ENCODE peak calls at places on chromosomes 7 and 10, in four cellular contexts. Y is GM03348, N is endothelial cell, D is HCEC 1CT. Z is an unnamed sample.

GRCh38 chr10:86366033-86366901 is at the start of gene GRID1:
- DNase-seq in D (no peak), N (peak), Y (peak), Z (peak)

GRCh38 chr10:88984525-88984924 is 6.1 kb upstream of the FAS start:
- DNase-seq in D (no peak), Y (no peak), N (no peak), Z (no peak)

GRCh38 chr10:98055875-98056516 is 25.6 kb upstream of the CRTAC1 start:
- DNase-seq in N (peak), D (no peak), Y (no peak), Z (peak)

GRCh38 chr10:124721295-124722052 is 22.7 kb downstream of the FAM53B start:
- DNase-seq in Y (no peak), D (no peak), N (no peak), Z (no peak)

GRCh38 chr7:45642044-45642443 is 67.9 kb downstream of the ADCY1 start:
- DNase-seq in Y (no peak), D (no peak), N (no peak), Z (no peak)

GRCh38 chr10:33025910-33026309 is 67.9 kb upstream of the ITGB1 start:
- DNase-seq in D (no peak), N (no peak), Y (no peak), Z (no peak)

GRCh38 chr10:70513848-70514309 is 35.3 kb downstream of the PALD1 start:
- DNase-seq in N (no peak), Y (no peak), D (no peak), Z (peak)

GRCh38 chr7:99219985-99220384 is 12.1 kb upstream of the KPNA7 start:
- DNase-seq in D (no peak), Y (no peak), N (no peak), Z (no peak)

GRCh38 chr7:45680776-45681175 is 106.6 kb downstream of the ADCY1 start:
- DNase-seq in D (no peak), Y (no peak), N (no peak), Z (no peak)

GRCh38 chr7:88233828-88234227 is 14.0 kb upstream of the SRI start:
- DNase-seq in D (no peak), N (no peak), Y (no peak), Z (no peak)

GRCh38 chr7:106844286-106844997 is 20.6 kb upstream of the PIK3CG start:
- DNase-seq in D (no peak), Y (no peak), N (no peak), Z (no peak)

GRCh38 chr10:70890917-70891431 is 2.6 kb upstream of the PCBD1 start:
- DNase-seq in Y (no peak), N (no peak), D (no peak), Z (peak)

GRCh38 chr7:42495251-42495650 is 258.2 kb upstream of the GLI3 start:
- DNase-seq in N (no peak), Y (peak), D (peak), Z (no peak)

GRCh38 chr7:41205600-41205999 is 497.3 kb downstream of the INHBA start:
- DNase-seq in N (no peak), D (no peak), Y (no peak), Z (no peak)

GRCh38 chr7:116579835-116580234 is 55.0 kb downstream of the CAV1 start:
- DNase-seq in Y (no peak), D (no peak), N (no peak), Z (no peak)

GRCh38 chr10:61971016-61971350 is 69.5 kb downstream of the ARID5B start:
- DNase-seq in N (no peak), Y (no peak), D (no peak), Z (no peak)

GRCh38 chr10:47458466-47459154 is 25.3 kb downstream of the ANXA8 start:
- DNase-seq in D (peak), Y (peak), N (no peak), Z (no peak)

GRCh38 chr10:96289218-96289910 is 14.9 kb upstream of the DNTT start:
- DNase-seq in Y (no peak), N (no peak), D (no peak), Z (no peak)

GRCh38 chr10:29946953-29947700 is 112.3 kb downstream of the JCAD start:
- DNase-seq in D (peak), N (no peak), Y (peak), Z (no peak)

GRCh38 chr10:13939391-13939790 is 352.6 kb downstream of the PRPF18 start:
- DNase-seq in N (no peak), D (peak), Y (peak), Z (no peak)

GRCh38 chr7:90312745-90313144 is 8.4 kb downstream of the FAM237B start:
- DNase-seq in N (no peak), D (no peak), Y (peak), Z (no peak)

GRCh38 chr10:74189999-74190421 is 39.0 kb downstream of the ADK start:
- DNase-seq in Y (peak), N (no peak), D (peak), Z (no peak)

GRCh38 chr10:133151528-133151927 is 8.5 kb upstream of the KNDC1 start:
- DNase-seq in N (no peak), D (no peak), Y (no peak), Z (peak)

GRCh38 chr7:142749218-142749993 is at the start of gene PRSS1:
- DNase-seq in Y (no peak), D (no peak), N (no peak), Z (no peak)

GRCh38 chr7:147911224-147911623 is 679.3 kb upstream of the C7orf33 start:
- DNase-seq in N (no peak), D (no peak), Y (no peak), Z (no peak)

GRCh38 chr10:132384618-132385510 is 12.1 kb upstream of the PWWP2B start:
- DNase-seq in D (no peak), Y (no peak), N (no peak), Z (no peak)

GRCh38 chr10:79070611-79071534 is 2.1 kb downstream of the ZMIZ1 start:
- DNase-seq in Y (peak), N (peak), D (peak), Z (peak)

GRCh38 chr7:19321925-19322470 is 176.8 kb upstream of the FERD3L start:
- DNase-seq in D (no peak), N (no peak), Y (no peak), Z (no peak)

GRCh38 chr10:126908225-126908624 is 3.0 kb downstream of the DOCK1 start:
- DNase-seq in N (no peak), Y (no peak), D (no peak), Z (no peak)

GRCh38 chr10:97771055-97771811 is 566 bp downstream of the SFRP5 start:
- DNase-seq in N (peak), Y (peak), D (no peak), Z (peak)

GRCh38 chr10:43273543-43273942 is 6.7 kb upstream of the RASGEF1A start:
- DNase-seq in D (no peak), N (no peak), Y (no peak), Z (no peak)

GRCh38 chr10:83397806-83398205 is 741.5 kb upstream of the GHITM start:
- DNase-seq in N (no peak), Y (no peak), D (no peak), Z (no peak)